ENCODE peak calls at places on chromosomes 6 and 20, in nine cellular contexts. B is caudate nucleus, Y is tibial nerve, E is lower lobe of right lung, P is GM23248, D is aorta, H is left ventricle myocardium inferior, K is ovary, S is hepatocyte. N is an unnamed sample.

GRCh38 chr6:19669206-19669605 is 168.0 kb upstream of the ID4 start:
- DNase-seq in B (no peak), Y (no peak), E (no peak), P (peak), D (no peak), H (no peak), K (no peak), S (no peak), N (no peak)

GRCh38 chr6:25413506-25413905 is 134.3 kb downstream of the CARMIL1 start:
- DNase-seq in B (no peak), Y (no peak), E (no peak), P (no peak), D (no peak), H (no peak), K (no peak), S (no peak), N (no peak)

GRCh38 chr20:52269327-52269726 is 77.7 kb upstream of the ZFP64 start:
- DNase-seq in B (no peak), Y (peak), E (no peak), P (peak), D (no peak), H (no peak), K (no peak), S (no peak), N (no peak)

GRCh38 chr6:75611702-75612375 is 10.2 kb downstream of the SENP6 start:
- DNase-seq in B (no peak), Y (no peak), E (no peak), P (peak), D (no peak), H (no peak), K (no peak), S (no peak), N (no peak)

GRCh38 chr20:7859371-7859802 is 80.9 kb downstream of the HAO1 start:
- DNase-seq in B (no peak), Y (peak), E (no peak), P (peak), D (no peak), H (no peak), K (no peak), S (peak), N (no peak)

GRCh38 chr6:157037165-157037564 is 260.0 kb downstream of the ARID1B start:
- DNase-seq in B (no peak), Y (no peak), E (no peak), P (peak), D (no peak), H (no peak), K (no peak), S (peak), N (no peak)

GRCh38 chr20:22686097-22686496 is 101.7 kb upstream of the FOXA2 start:
- DNase-seq in B (no peak), Y (peak), E (peak), P (peak), D (peak), H (peak), K (peak), S (peak), N (peak)

GRCh38 chr6:4474810-4475209 is 301.4 kb upstream of the CDYL start:
- DNase-seq in B (no peak), Y (no peak), E (no peak), P (no peak), D (no peak), H (no peak), K (no peak), S (no peak), N (no peak)

GRCh38 chr20:63830821-63831593 is at the start of gene ZBTB46:
- DNase-seq in B (no peak), Y (no peak), E (peak), P (peak), D (peak), H (peak), K (peak), S (peak), N (no peak)

GRCh38 chr6:53347921-53348435 is 772 bp downstream of the ELOVL5 start:
- DNase-seq in B (peak), Y (no peak), E (peak), P (peak), D (peak), H (peak), K (peak), S (peak), N (peak)

GRCh38 chr6:35488517-35488862 is 8.4 kb downstream of the TEAD3 start:
- DNase-seq in B (no peak), Y (no peak), E (no peak), P (no peak), D (no peak), H (no peak), K (no peak), S (no peak), N (no peak)

GRCh38 chr6:128508588-128509296 is 11.7 kb downstream of the PTPRK start:
- DNase-seq in B (peak), Y (no peak), E (no peak), P (peak), D (no peak), H (no peak), K (no peak), S (peak), N (no peak)

GRCh38 chr20:10475225-10475624 is 40.1 kb downstream of the SLX4IP start:
- DNase-seq in B (no peak), Y (no peak), E (no peak), P (no peak), D (no peak), H (no peak), K (no peak), S (no peak), N (no peak)
- H3K27ac ChIP-seq in B (no peak), Y (no peak), E (no peak), P (no peak), D (no peak), H (peak), K (no peak), S (no peak), N (no peak)

GRCh38 chr6:139198529-139199303 is 63.8 kb downstream of the HECA start:
- DNase-seq in B (no peak), Y (no peak), E (no peak), P (no peak), D (no peak), H (no peak), K (no peak), S (no peak), N (no peak)

GRCh38 chr6:139189665-139190064 is 54.8 kb downstream of the HECA start:
- DNase-seq in B (no peak), Y (no peak), E (no peak), P (no peak), D (no peak), H (no peak), K (no peak), S (no peak), N (no peak)

DNA sequence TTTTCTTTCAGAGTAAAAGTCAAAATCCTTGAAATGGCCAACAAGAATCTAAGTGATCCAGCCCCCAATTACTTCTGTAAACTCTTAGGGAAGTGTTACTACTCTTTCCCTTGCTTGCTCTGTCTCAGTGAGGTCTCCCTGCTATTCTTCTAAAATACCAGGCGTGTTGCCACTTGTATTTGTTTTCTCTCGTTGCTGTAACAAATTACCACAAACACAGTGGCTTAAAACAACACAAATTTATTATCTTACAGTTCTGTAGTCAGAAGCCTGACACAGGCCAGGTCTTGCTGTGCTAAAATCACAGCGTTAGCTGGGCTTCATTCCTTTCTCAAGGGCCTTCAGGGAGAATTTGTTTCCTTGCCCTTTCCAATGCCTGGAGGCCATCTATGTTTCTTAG is 59.9 kb downstream of the HECA start:
- DNase-seq in B (no peak), Y (no peak), E (no peak), P (no peak), D (no peak), H (no peak), K (no peak), S (no peak), N (no peak)
- H3K27ac ChIP-seq in B (no peak), Y (no peak), E (no peak), P (no peak), D (no peak), H (no peak), K (no peak), S (no peak), N (no peak)

GRCh38 chr6:44943541-44943940 is 384.6 kb upstream of the RUNX2 start:
- DNase-seq in B (no peak), Y (no peak), E (no peak), P (no peak), D (no peak), H (no peak), K (no peak), S (no peak), N (no peak)

GRCh38 chr6:44935693-44936300 is 392.3 kb upstream of the RUNX2 start:
- DNase-seq in B (no peak), Y (no peak), E (no peak), P (no peak), D (no peak), H (no peak), K (no peak), S (no peak), N (no peak)

GRCh38 chr6:44942201-44942600 is 385.9 kb upstream of the RUNX2 start:
- DNase-seq in B (no peak), Y (no peak), E (no peak), P (no peak), D (no peak), H (no peak), K (no peak), S (no peak), N (no peak)

GRCh38 chr6:44940367-44940766 is 387.8 kb upstream of the RUNX2 start:
- DNase-seq in B (no peak), Y (no peak), E (no peak), P (no peak), D (no peak), H (no peak), K (no peak), S (peak), N (no peak)
- H3K27ac ChIP-seq in B (no peak), Y (no peak), E (no peak), P (no peak), D (no peak), H (no peak), K (no peak), S (peak), N (no peak)

DNA sequence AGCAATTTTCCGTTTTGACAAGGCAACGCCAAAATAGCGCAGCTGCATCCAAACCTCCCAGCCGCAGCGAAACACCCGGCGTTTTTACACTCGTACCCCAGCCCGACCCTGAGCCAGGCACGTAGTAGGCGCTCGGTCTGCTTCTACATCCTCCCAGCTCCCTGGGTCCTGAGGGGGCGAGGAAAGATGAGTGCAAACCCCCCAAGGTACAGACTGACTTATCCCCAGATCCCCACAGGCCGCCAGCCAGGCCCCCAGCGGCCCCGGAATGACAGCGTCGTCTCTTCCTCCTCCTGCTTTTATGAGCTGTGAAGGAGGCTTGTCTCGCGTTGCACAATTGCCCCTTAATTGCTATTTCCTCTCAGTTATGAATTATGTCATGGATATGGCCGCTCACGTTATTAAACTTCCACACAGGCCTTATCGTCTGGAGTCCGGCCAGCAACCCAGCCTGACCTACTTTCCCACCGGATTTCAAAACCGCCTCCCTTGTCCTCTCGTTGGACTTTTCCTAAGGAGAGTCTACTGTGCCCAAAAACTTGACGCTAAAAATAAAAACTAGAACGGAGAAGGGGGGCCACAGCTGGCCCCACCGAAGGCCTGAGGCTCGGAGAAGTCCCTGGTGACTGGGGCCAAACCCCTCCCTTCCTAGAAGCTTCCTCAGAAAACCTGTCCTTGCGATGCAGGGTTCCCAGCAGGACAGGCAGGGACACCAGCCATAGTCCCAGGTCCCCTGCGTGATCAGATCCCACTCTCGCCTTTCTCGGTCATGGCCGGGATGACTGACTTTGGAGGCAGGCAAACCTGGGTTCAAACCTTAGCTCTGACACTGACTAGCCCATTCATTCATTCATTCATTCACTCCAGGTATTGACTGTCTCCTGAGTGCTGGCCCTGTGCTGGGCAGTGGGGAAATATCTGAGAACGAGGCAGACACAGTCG is 130.9 kb upstream of the PTPN1 start:
- DNase-seq in B (peak), Y (peak), E (peak), P (peak), D (peak), H (peak), K (peak), S (peak), N (no peak)
- H3K27ac ChIP-seq in B (peak), Y (peak), E (peak), P (peak), D (no peak), H (peak), K (peak), S (peak), N (no peak)